ENCODE peak calls at places on chromosomes 4 and X, in seven cellular contexts. One of them, this sample, is unnamed.

GRCh38 chrX:115266300-115266699 is 23.2 kb upstream of the LUZP4 start:
- DNase-seq in IMR-90: no peak
- DNase-seq in heart left ventricle: no peak
- DNase-seq in adrenal gland: no peak
- DNase-seq in tibial nerve: no peak
- DNase-seq in A549: no peak
- DNase-seq in body of pancreas: no peak
- DNase-seq in this sample: no peak

GRCh38 chr4:154088741-154089140 is 299.9 kb upstream of the SFRP2 start:
- DNase-seq in heart left ventricle: no peak
- DNase-seq in A549: no peak
- DNase-seq in adrenal gland: no peak
- DNase-seq in body of pancreas: no peak
- DNase-seq in tibial nerve: no peak
- DNase-seq in IMR-90: no peak
- DNase-seq in this sample: no peak

GRCh38 chr4:182578402-182578801 is 335.2 kb downstream of the TENM3 start:
- DNase-seq in IMR-90: peak; percentile 91
- DNase-seq in adrenal gland: no peak
- DNase-seq in tibial nerve: no peak
- DNase-seq in body of pancreas: no peak
- DNase-seq in heart left ventricle: no peak
- DNase-seq in A549: peak; percentile 12
- DNase-seq in this sample: no peak

GRCh38 chr4:8381814-8382581 is 58.5 kb downstream of the ACOX3 start:
- DNase-seq in A549: no peak
- DNase-seq in body of pancreas: no peak
- DNase-seq in tibial nerve: no peak
- DNase-seq in adrenal gland: no peak
- DNase-seq in IMR-90: no peak
- DNase-seq in heart left ventricle: no peak
- DNase-seq in this sample: no peak

GRCh38 chr4:73867783-73868182 is 1.4 kb upstream of the CXCL1 start:
- DNase-seq in heart left ventricle: no peak
- DNase-seq in body of pancreas: peak; percentile 42
- DNase-seq in tibial nerve: no peak
- DNase-seq in adrenal gland: no peak
- DNase-seq in A549: peak; percentile 68
- DNase-seq in IMR-90: no peak
- DNase-seq in this sample: peak; percentile 65

GRCh38 chr4:47930971-47931804 is 16.8 kb upstream of the NFXL1 start:
- DNase-seq in tibial nerve: no peak
- DNase-seq in A549: no peak
- DNase-seq in adrenal gland: peak; percentile 21
- DNase-seq in IMR-90: peak; percentile 60
- DNase-seq in body of pancreas: peak; percentile 41
- DNase-seq in heart left ventricle: no peak
- DNase-seq in this sample: no peak

GRCh38 chr4:13294961-13295605 is 189.1 kb downstream of the RAB28 start:
- DNase-seq in tibial nerve: no peak
- DNase-seq in body of pancreas: no peak
- DNase-seq in adrenal gland: no peak
- DNase-seq in IMR-90: no peak
- DNase-seq in heart left ventricle: no peak
- DNase-seq in A549: no peak
- DNase-seq in this sample: no peak

GRCh38 chr4:102519925-102520324 is 18.8 kb downstream of the NFKB1 start:
- DNase-seq in IMR-90: no peak
- DNase-seq in body of pancreas: no peak
- DNase-seq in tibial nerve: no peak
- DNase-seq in adrenal gland: no peak
- DNase-seq in A549: no peak
- DNase-seq in heart left ventricle: no peak
- DNase-seq in this sample: no peak

GRCh38 chrX:73214366-73215094 is at the start of gene NAP1L2:
- DNase-seq in body of pancreas: peak; percentile 46
- DNase-seq in A549: peak; percentile 55
- DNase-seq in tibial nerve: no peak
- DNase-seq in heart left ventricle: peak; percentile 47
- DNase-seq in adrenal gland: peak; percentile 37
- DNase-seq in IMR-90: no peak
- DNase-seq in this sample: peak; percentile 38

GRCh38 chrX:38882894-38883620 is 81.8 kb downstream of the MID1IP1 start:
- DNase-seq in A549: no peak
- DNase-seq in adrenal gland: no peak
- DNase-seq in IMR-90: peak; percentile 90
- DNase-seq in body of pancreas: peak; percentile 38
- DNase-seq in heart left ventricle: no peak
- DNase-seq in tibial nerve: no peak
- DNase-seq in this sample: no peak

GRCh38 chr4:113806850-113807249 is 45.3 kb upstream of the CAMK2D start:
- DNase-seq in A549: no peak
- DNase-seq in IMR-90: no peak
- DNase-seq in heart left ventricle: no peak
- DNase-seq in tibial nerve: no peak
- DNase-seq in body of pancreas: no peak
- DNase-seq in adrenal gland: no peak
- DNase-seq in this sample: no peak

GRCh38 chrX:103052625-103053024 is 11.3 kb downstream of the BEX1 start:
- DNase-seq in A549: no peak
- DNase-seq in IMR-90: no peak
- DNase-seq in body of pancreas: no peak
- DNase-seq in adrenal gland: no peak
- DNase-seq in tibial nerve: no peak
- DNase-seq in heart left ventricle: no peak
- DNase-seq in this sample: no peak

GRCh38 chr4:2047031-2047660 is 12.0 kb upstream of the NAT8L start:
- DNase-seq in A549: no peak
- DNase-seq in IMR-90: no peak
- DNase-seq in tibial nerve: no peak
- DNase-seq in heart left ventricle: no peak
- DNase-seq in body of pancreas: no peak
- DNase-seq in adrenal gland: no peak
- DNase-seq in this sample: peak; percentile 39

GRCh38 chr4:86685401-86685800 is 91.3 kb downstream of the PTPN13 start:
- DNase-seq in adrenal gland: no peak
- DNase-seq in tibial nerve: no peak
- DNase-seq in IMR-90: peak; percentile 12
- DNase-seq in heart left ventricle: no peak
- DNase-seq in A549: peak; percentile 43
- DNase-seq in body of pancreas: no peak
- DNase-seq in this sample: no peak

GRCh38 chr4:10172278-10173038 is 55.9 kb upstream of the WDR1 start:
- DNase-seq in body of pancreas: no peak
- DNase-seq in A549: no peak
- DNase-seq in adrenal gland: no peak
- DNase-seq in IMR-90: no peak
- DNase-seq in tibial nerve: no peak
- DNase-seq in heart left ventricle: no peak
- DNase-seq in this sample: no peak

GRCh38 chr4:10171055-10171454 is 54.5 kb upstream of the WDR1 start:
- DNase-seq in adrenal gland: no peak
- DNase-seq in A549: no peak
- DNase-seq in tibial nerve: no peak
- DNase-seq in body of pancreas: no peak
- DNase-seq in heart left ventricle: no peak
- DNase-seq in IMR-90: no peak
- DNase-seq in this sample: no peak

GRCh38 chr4:10175626-10176025 is 59.0 kb upstream of the WDR1 start:
- DNase-seq in adrenal gland: no peak
- DNase-seq in A549: no peak
- DNase-seq in heart left ventricle: no peak
- DNase-seq in tibial nerve: no peak
- DNase-seq in body of pancreas: no peak
- DNase-seq in IMR-90: no peak
- DNase-seq in this sample: no peak

GRCh38 chr4:10173039-10173753 is 56.6 kb upstream of the WDR1 start:
- DNase-seq in tibial nerve: no peak
- DNase-seq in A549: no peak
- DNase-seq in IMR-90: peak; percentile 59
- DNase-seq in body of pancreas: no peak
- DNase-seq in adrenal gland: no peak
- DNase-seq in heart left ventricle: peak; percentile 32
- DNase-seq in this sample: no peak

GRCh38 chr4:10173754-10174749 is 57.5 kb upstream of the WDR1 start:
- DNase-seq in A549: no peak
- DNase-seq in IMR-90: no peak
- DNase-seq in heart left ventricle: peak; percentile 87
- DNase-seq in body of pancreas: peak; percentile 78
- DNase-seq in tibial nerve: no peak
- DNase-seq in adrenal gland: no peak
- DNase-seq in this sample: no peak
- TF ChIP-seq CTCF in A549: no peak
- TF ChIP-seq CTCF in IMR-90: no peak
- TF ChIP-seq CTCF in heart left ventricle: no peak
- TF ChIP-seq CTCF in body of pancreas: no peak
- TF ChIP-seq CTCF in tibial nerve: no peak
- TF ChIP-seq CTCF in adrenal gland: no peak
- TF ChIP-seq CTCF in this sample: no peak

DNA sequence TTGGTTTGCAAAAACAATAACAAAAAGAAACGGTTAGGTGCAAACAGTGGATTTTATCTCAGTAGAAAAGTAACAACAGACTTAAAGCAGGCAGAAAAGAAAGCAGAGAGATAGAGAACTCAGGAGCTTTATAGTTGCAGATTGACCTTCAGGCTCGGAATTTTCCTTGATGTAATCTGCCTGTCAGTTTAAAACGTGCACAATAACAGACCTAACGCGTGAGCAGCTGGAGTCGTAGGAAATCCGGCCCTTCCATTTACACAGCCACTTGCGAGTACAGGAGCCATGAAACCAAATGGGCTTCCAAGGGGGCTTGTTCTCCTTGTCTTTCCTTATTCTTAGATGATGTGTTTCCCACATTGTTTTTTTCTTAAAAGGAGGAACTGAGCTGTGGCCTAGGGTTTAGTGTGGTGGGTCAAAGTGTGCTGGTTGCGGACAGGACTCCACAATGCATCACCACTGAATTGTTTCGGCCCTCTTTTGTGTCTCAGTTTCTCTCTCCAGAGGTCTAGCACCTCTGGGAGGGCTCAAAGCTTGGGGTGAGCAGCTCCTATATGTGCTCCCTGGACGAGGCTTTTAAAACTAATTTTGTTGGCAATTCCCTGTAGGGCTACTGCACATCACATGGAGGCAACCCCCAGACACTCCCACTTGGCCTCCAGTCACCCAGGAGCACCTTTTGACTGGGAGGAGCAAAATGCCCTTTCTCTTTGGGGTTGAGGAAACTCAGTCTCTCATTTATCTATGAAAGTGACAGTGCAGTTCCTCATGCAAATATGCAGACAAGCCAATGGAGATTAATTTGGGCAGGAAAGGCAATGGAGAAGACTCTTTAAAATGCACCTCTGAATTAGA is 13.9 kb upstream of the MPP1 start:
- DNase-seq in tibial nerve: no peak
- DNase-seq in IMR-90: no peak
- DNase-seq in body of pancreas: no peak
- DNase-seq in adrenal gland: peak; percentile 47
- DNase-seq in A549: no peak
- DNase-seq in heart left ventricle: no peak
- DNase-seq in this sample: no peak
- TF ChIP-seq POLR2A in tibial nerve: no peak
- TF ChIP-seq POLR2A in IMR-90: no peak
- TF ChIP-seq POLR2A in body of pancreas: no peak
- TF ChIP-seq POLR2A in adrenal gland: no peak
- TF ChIP-seq POLR2A in A549: no peak
- TF ChIP-seq POLR2A in heart left ventricle: no peak
- TF ChIP-seq POLR2A in this sample: no peak

DNA sequence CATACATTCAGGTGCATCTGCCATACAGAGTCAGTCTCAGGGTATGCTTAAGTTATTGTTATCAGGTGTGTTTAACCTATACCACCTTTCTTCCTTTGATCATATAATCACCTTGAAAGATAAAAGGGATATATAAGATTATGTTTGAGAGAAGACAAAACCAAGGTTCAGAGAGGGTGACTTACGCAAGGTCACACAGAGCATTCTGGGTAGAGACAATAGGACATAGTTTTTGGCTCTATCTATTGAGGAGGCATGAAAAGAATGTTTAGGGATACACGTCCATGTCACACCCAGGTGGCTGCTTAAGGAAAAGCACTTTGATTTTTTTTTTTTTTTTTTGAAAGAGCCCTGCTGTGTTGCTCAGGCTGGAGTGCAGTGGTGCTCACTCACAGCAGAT is 327.1 kb upstream of the RPS6KA3 start:
- DNase-seq in body of pancreas: no peak
- DNase-seq in IMR-90: no peak
- DNase-seq in heart left ventricle: no peak
- DNase-seq in adrenal gland: no peak
- DNase-seq in A549: no peak
- DNase-seq in tibial nerve: no peak
- DNase-seq in this sample: no peak
- H3K4me3 ChIP-seq in body of pancreas: no peak overlapping the region
- H3K4me3 ChIP-seq in IMR-90: no peak overlapping the region
- H3K4me3 ChIP-seq in heart left ventricle: no peak overlapping the region
- H3K4me3 ChIP-seq in adrenal gland: no peak overlapping the region
- H3K4me3 ChIP-seq in A549: no peak overlapping the region
- H3K4me3 ChIP-seq in tibial nerve: no peak overlapping the region
- H3K4me3 ChIP-seq in this sample: no peak overlapping the region

GRCh38 chrX:11786862-11787261 is 28.8 kb downstream of the MSL3 start:
- DNase-seq in IMR-90: peak; percentile 4
- DNase-seq in tibial nerve: no peak
- DNase-seq in body of pancreas: no peak
- DNase-seq in adrenal gland: no peak
- DNase-seq in heart left ventricle: no peak
- DNase-seq in A549: no peak
- DNase-seq in this sample: no peak

GRCh38 chrX:11784543-11784942 is 26.5 kb downstream of the MSL3 start:
- DNase-seq in adrenal gland: no peak
- DNase-seq in IMR-90: no peak
- DNase-seq in heart left ventricle: no peak
- DNase-seq in body of pancreas: no peak
- DNase-seq in tibial nerve: no peak
- DNase-seq in A549: no peak
- DNase-seq in this sample: no peak

GRCh38 chrX:11789809-11790208 is 31.8 kb downstream of the MSL3 start:
- DNase-seq in A549: no peak
- DNase-seq in tibial nerve: no peak
- DNase-seq in body of pancreas: no peak
- DNase-seq in adrenal gland: no peak
- DNase-seq in heart left ventricle: no peak
- DNase-seq in IMR-90: no peak
- DNase-seq in this sample: no peak

GRCh38 chrX:11791090-11791489 is 33.1 kb downstream of the MSL3 start:
- DNase-seq in tibial nerve: no peak
- DNase-seq in heart left ventricle: no peak
- DNase-seq in adrenal gland: no peak
- DNase-seq in IMR-90: no peak
- DNase-seq in A549: peak; percentile 6
- DNase-seq in body of pancreas: no peak
- DNase-seq in this sample: no peak

GRCh38 chrX:11787564-11787963 is 29.5 kb downstream of the MSL3 start:
- DNase-seq in IMR-90: peak; percentile 33
- DNase-seq in heart left ventricle: peak; percentile 50
- DNase-seq in body of pancreas: peak; percentile 49
- DNase-seq in adrenal gland: peak; percentile 68
- DNase-seq in A549: peak; percentile 79
- DNase-seq in tibial nerve: peak; percentile 48
- DNase-seq in this sample: peak; percentile 80
- TF ChIP-seq CTCF in IMR-90: peak; percentile 45
- TF ChIP-seq CTCF in heart left ventricle: peak; percentile 44
- TF ChIP-seq CTCF in body of pancreas: peak; percentile 38
- TF ChIP-seq CTCF in adrenal gland: peak; percentile 44
- TF ChIP-seq CTCF in A549: peak; percentile 59
- TF ChIP-seq CTCF in tibial nerve: peak; percentile 43
- TF ChIP-seq CTCF in this sample: peak; percentile 46

GRCh38 chrX:46953137-46953527 is 40.9 kb downstream of the JADE3 start:
- DNase-seq in body of pancreas: no peak
- DNase-seq in tibial nerve: no peak
- DNase-seq in heart left ventricle: no peak
- DNase-seq in adrenal gland: no peak
- DNase-seq in IMR-90: no peak
- DNase-seq in A549: no peak
- DNase-seq in this sample: no peak
- TF ChIP-seq POLR2A in body of pancreas: no peak
- TF ChIP-seq POLR2A in tibial nerve: no peak
- TF ChIP-seq POLR2A in heart left ventricle: no peak
- TF ChIP-seq POLR2A in adrenal gland: no peak
- TF ChIP-seq POLR2A in IMR-90: no peak
- TF ChIP-seq POLR2A in A549: no peak
- TF ChIP-seq POLR2A in this sample: no peak